ENCODE peak calls at places on chromosomes 1 and 21, in nine cellular contexts. T is dermis blood vessel endothelial cell; U is Jurkat, Clone E6-1; H is left colon; D is left kidney; R is amygdala; F is ovary; W is HCEC 1CT; N is AML-193. I is an unnamed sample.

GRCh38 chr1:59116920-59117542 is 179.9 kb upstream of the FGGY start:
- DNase-seq in T (peak), U (no peak), H (no peak), D (no peak), R (no peak), F (no peak), W (peak), N (no peak), I (no peak)

GRCh38 chr1:17922833-17923232 is 167.7 kb downstream of the ACTL8 start:
- DNase-seq in T (peak), U (peak), H (no peak), D (peak), R (no peak), F (no peak), W (peak), N (peak), I (no peak)

GRCh38 chr1:40090652-40091355 is 6.2 kb downstream of the PPT1 start:
- DNase-seq in T (peak), U (no peak), H (no peak), D (no peak), R (no peak), F (no peak), W (no peak), N (no peak), I (no peak)

GRCh38 chr1:232509570-232509969 is 120.4 kb downstream of the SIPA1L2 start:
- DNase-seq in T (no peak), U (no peak), H (no peak), D (peak), R (no peak), F (no peak), W (no peak), N (no peak), I (no peak)

GRCh38 chr1:109137959-109138757 is 24.2 kb downstream of the ELAPOR1 start:
- DNase-seq in T (no peak), U (no peak), H (peak), D (no peak), R (no peak), F (no peak), W (no peak), N (no peak), I (no peak)

GRCh38 chr1:30417001-30417700 is 306.2 kb downstream of the MATN1 start:
- DNase-seq in T (no peak), U (no peak), H (no peak), D (no peak), R (no peak), F (no peak), W (no peak), N (no peak), I (no peak)

GRCh38 chr1:9826616-9827015 is 2.9 kb upstream of the CLSTN1 start:
- DNase-seq in T (no peak), U (no peak), H (no peak), D (no peak), R (no peak), F (no peak), W (no peak), N (no peak), I (no peak)

GRCh38 chr1:63721531-63722189 is 52.2 kb upstream of the ROR1 start:
- DNase-seq in T (no peak), U (no peak), H (no peak), D (peak), R (no peak), F (no peak), W (peak), N (no peak), I (no peak)

GRCh38 chr21:44508711-44509445 is 31.1 kb downstream of the KRTAP10-1 start:
- DNase-seq in T (no peak), U (no peak), H (no peak), D (no peak), R (no peak), F (no peak), W (no peak), N (no peak), I (no peak)

GRCh38 chr1:63408331-63408730 is 40.9 kb downstream of the ALG6 start:
- DNase-seq in T (no peak), U (no peak), H (no peak), D (no peak), R (no peak), F (no peak), W (peak), N (no peak), I (no peak)

GRCh38 chr21:44556879-44557278 is 1.7 kb downstream of the KRTAP10-3 start:
- DNase-seq in T (no peak), U (no peak), H (no peak), D (no peak), R (no peak), F (no peak), W (no peak), N (no peak), I (no peak)

GRCh38 chr1:21914880-21915640 is 22.1 kb downstream of the HSPG2 start:
- DNase-seq in T (peak), U (no peak), H (peak), D (no peak), R (no peak), F (no peak), W (no peak), N (no peak), I (no peak)

GRCh38 chr1:1671365-1672119 is 12.7 kb upstream of the CDK11B start:
- DNase-seq in T (no peak), U (no peak), H (peak), D (no peak), R (no peak), F (no peak), W (no peak), N (no peak), I (no peak)

GRCh38 chr21:33078907-33079582 is 9.1 kb downstream of the OLIG1 start:
- DNase-seq in T (no peak), U (no peak), H (no peak), D (peak), R (peak), F (no peak), W (peak), N (peak), I (no peak)

GRCh38 chr1:29166291-29166878 is 15.3 kb downstream of the SRSF4 start:
- DNase-seq in T (peak), U (peak), H (no peak), D (peak), R (no peak), F (no peak), W (no peak), N (no peak), I (no peak)

GRCh38 chr1:101105877-101106276 is 80.3 kb upstream of the DPH5 start:
- DNase-seq in T (no peak), U (no peak), H (no peak), D (no peak), R (no peak), F (no peak), W (peak), N (no peak), I (no peak)

GRCh38 chr1:147117109-147117508 is 55.2 kb downstream of the PRKAB2 start:
- DNase-seq in T (no peak), U (no peak), H (no peak), D (no peak), R (no peak), F (no peak), W (no peak), N (no peak), I (no peak)

I was measured in T-helper 9 cell.